ENCODE peak calls at places on chromosomes 6 and 20, in eight cellular contexts. O is HepG2, U is endothelial cell of umbilical vein, J is HCT116, K is K562, Z is H1, P is GM12878, D is SK-N-SH. G is an unnamed sample.

GRCh38 chr6:111721677-111722219 is 116.1 kb upstream of the TRAF3IP2 start:
- DNase-seq in P (no peak), Z (peak; percentile 84), J (peak; percentile 13), U (peak; percentile 29), D (peak; percentile 43), K (peak; percentile 66), O (peak; percentile 24), G (no peak)

GRCh38 chr20:34240698-34241615 is at the start of gene ASIP:
- DNase-seq in P (no peak), K (no peak), J (no peak), O (no peak), U (no peak), Z (no peak), D (no peak), G (no peak)

GRCh38 chr6:154923199-154923869 is 71.8 kb upstream of the TIAM2 start:
- DNase-seq in J (no peak), D (no peak), P (no peak), U (no peak), K (no peak), Z (no peak), O (no peak), G (peak; percentile 24)

GRCh38 chr20:38874460-38875169 is 51.6 kb upstream of the FAM83D start:
- DNase-seq in O (no peak), P (no peak), U (no peak), J (no peak), D (no peak), Z (no peak), K (no peak), G (no peak)

GRCh38 chr6:142474446-142475289 is 172.9 kb downstream of the ADGRG6 start:
- DNase-seq in J (peak; percentile 77), U (peak; percentile 71), Z (peak; percentile 76), K (peak; percentile 52), P (no peak), O (peak; percentile 63), D (peak; percentile 47), G (peak; percentile 28)

GRCh38 chr20:40331699-40332098 is 357.3 kb downstream of the MAFB start:
- DNase-seq in Z (no peak), U (peak; percentile 49), P (no peak), K (no peak), J (no peak), O (no peak), D (no peak), G (no peak)

GRCh38 chr6:90109141-90109540 is 187.5 kb downstream of the BACH2 start:
- DNase-seq in P (no peak), J (no peak), D (no peak), U (no peak), O (no peak), K (no peak), Z (no peak), G (no peak)

GRCh38 chr20:23072892-23073586 is 13.1 kb downstream of the CD93 start:
- DNase-seq in J (no peak), O (no peak), P (no peak), D (no peak), K (no peak), U (peak; percentile 97), Z (no peak), G (no peak)

GRCh38 chr6:131852200-131852599 is 44.4 kb downstream of the ENPP1 start:
- DNase-seq in Z (no peak), P (no peak), J (no peak), K (no peak), D (no peak), O (no peak), U (no peak), G (no peak)

GRCh38 chr6:56065408-56065807 is 182.0 kb downstream of the COL21A1 start:
- DNase-seq in P (no peak), D (no peak), U (no peak), Z (no peak), J (no peak), O (no peak), K (no peak), G (no peak)

GRCh38 chr20:38195521-38195920 is 30.5 kb upstream of the TGM2 start:
- DNase-seq in D (no peak), U (peak; percentile 22), K (no peak), Z (no peak), P (no peak), J (no peak), O (no peak), G (no peak)

GRCh38 chr6:130766239-130767144 is 60.7 kb upstream of the SMLR1 start:
- DNase-seq in K (no peak), Z (no peak), U (no peak), O (no peak), D (no peak), J (no peak), P (no peak), G (no peak)

GRCh38 chr20:542777-543368 is 717 bp downstream of the CSNK2A1 start:
- DNase-seq in K (peak; percentile 55), P (no peak), O (no peak), J (no peak), D (no peak), Z (no peak), U (no peak), G (no peak)

DNA sequence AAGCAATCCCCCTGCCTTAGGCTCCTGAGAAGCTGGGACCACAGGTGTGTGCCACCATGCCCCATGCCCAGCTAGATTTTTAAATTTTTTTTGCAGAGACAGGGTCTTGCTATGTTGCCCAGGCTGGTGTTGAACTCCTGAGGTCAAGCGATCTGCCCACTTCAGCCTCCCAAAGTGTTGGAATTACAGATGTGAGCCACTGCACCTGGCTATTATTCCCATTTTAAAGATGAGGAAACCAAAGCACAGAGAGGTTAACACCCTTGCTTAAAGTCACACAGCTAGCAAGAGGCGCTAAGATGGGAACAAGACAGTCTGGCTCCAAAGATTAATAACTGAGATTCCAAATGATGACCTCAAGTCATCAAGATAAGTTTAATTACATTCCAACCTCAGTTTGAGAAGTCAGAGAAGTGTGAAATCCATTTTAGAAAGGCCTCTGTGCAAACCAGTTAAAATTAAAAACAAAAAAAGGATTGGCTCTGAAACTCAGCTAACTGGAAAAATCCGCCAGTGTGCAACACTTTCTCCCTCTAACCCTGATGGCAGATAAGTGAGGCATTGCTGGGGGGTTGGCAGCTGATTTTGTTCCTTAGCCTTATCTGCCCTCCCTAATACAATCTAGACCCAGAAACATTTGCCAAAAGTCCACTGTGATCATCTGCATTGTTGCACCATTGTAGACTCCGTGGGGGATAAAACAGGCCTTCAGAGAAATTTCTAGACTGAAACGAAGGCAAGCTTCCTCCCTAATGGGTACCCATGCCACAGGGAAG is 55.5 kb downstream of the CPNE5 start:
- DNase-seq in J (no peak), O (no peak), P (no peak), D (no peak), Z (no peak), K (no peak), U (no peak), G (no peak)
- TF ChIP-seq POLR2AphosphoS5 in J (no peak), O (no peak), P (no peak), D (no peak), Z (no peak), K (no peak), U (no peak), G (no peak)

GRCh38 chr6:43093361-43094289 is 17.5 kb downstream of the PTK7 start:
- DNase-seq in O (peak; percentile 93), K (peak; percentile 87), D (no peak), J (no peak), U (peak; percentile 57), P (no peak), Z (no peak), G (no peak)

GRCh38 chr6:43097098-43097489 is 21.0 kb downstream of the PTK7 start:
- DNase-seq in P (no peak), D (peak; percentile 29), Z (no peak), J (no peak), U (no peak), K (no peak), O (no peak), G (no peak)

GRCh38 chr6:43097502-43097901 is 21.4 kb downstream of the PTK7 start:
- DNase-seq in P (no peak), K (no peak), Z (no peak), O (no peak), D (no peak), J (no peak), U (no peak), G (no peak)

GRCh38 chr6:43096451-43097097 is 20.5 kb downstream of the PTK7 start:
- DNase-seq in U (peak; percentile 35), O (no peak), Z (no peak), K (peak; percentile 42), P (no peak), D (peak; percentile 38), J (no peak), G (no peak)

DNA sequence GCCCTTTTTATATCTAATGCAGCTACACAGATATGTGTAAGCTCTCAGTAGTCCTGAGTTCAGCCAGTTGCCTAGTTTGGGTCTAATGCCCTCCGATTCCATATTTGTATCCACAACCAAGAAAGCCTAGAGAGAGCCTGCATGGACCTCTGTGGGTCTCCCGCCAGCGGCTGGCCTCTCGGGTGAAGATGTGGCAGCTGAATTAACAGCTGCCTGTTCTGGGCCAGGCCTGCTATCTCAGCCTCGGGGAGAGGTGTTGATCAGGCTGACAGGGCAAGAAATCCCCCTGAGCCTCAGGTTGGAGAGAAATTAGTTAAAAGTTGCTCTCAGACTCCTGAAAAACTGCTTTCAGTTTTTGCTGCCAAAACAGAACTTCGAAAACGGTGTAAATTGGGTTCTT is 19.8 kb downstream of the PTK7 start:
- DNase-seq in J (no peak), P (no peak), D (no peak), Z (no peak), U (no peak), O (no peak), K (no peak), G (no peak)
- H3K9ac ChIP-seq in J (peak overlapping the region; percentile 37), P (peak overlapping the region; percentile 53), D (peak overlapping the region; percentile 22), Z (no peak overlapping the region), U (no peak overlapping the region), O (peak overlapping the region; percentile 45), K (peak overlapping the region; percentile 87), G (no peak overlapping the region)

GRCh38 chr6:45613678-45614077 is 235.9 kb upstream of the SUPT3H start:
- DNase-seq in U (no peak), Z (peak; percentile 19), D (no peak), J (no peak), P (no peak), K (no peak), O (no peak), G (peak; percentile 8)

GRCh38 chr6:45614488-45615285 is 237.0 kb upstream of the SUPT3H start:
- DNase-seq in Z (peak; percentile 2), K (no peak), J (no peak), U (no peak), P (no peak), O (no peak), D (no peak), G (no peak)

GRCh38 chr6:45618259-45618658 is 240.5 kb upstream of the SUPT3H start:
- DNase-seq in U (no peak), D (no peak), P (no peak), K (no peak), Z (peak; percentile 7), J (no peak), O (no peak), G (no peak)

GRCh38 chr6:45617441-45617840 is 239.7 kb upstream of the SUPT3H start:
- DNase-seq in K (no peak), Z (peak; percentile 31), U (peak; percentile 6), O (no peak), P (no peak), D (no peak), J (no peak), G (no peak)

GRCh38 chr6:45616209-45616608 is 238.5 kb upstream of the SUPT3H start:
- DNase-seq in P (no peak), U (no peak), J (no peak), D (no peak), Z (no peak), K (no peak), O (no peak), G (no peak)
- TF ChIP-seq POLR2AphosphoS5 in P (no peak), U (no peak), J (no peak), D (no peak), Z (no peak), K (no peak), O (no peak), G (no peak)

GRCh38 chr6:52215787-52216186 is 28.5 kb downstream of the IL17F start:
- DNase-seq in U (no peak), J (no peak), P (no peak), O (no peak), K (no peak), D (no peak), Z (no peak), G (no peak)
- H3K9ac ChIP-seq in U (no peak overlapping the region), J (no peak overlapping the region), P (no peak overlapping the region), O (no peak overlapping the region), K (no peak overlapping the region), D (no peak overlapping the region), Z (no peak overlapping the region), G (no peak overlapping the region)

G was measured in SK-N-MC.